ENCODE peak calls at places on chromosomes 4 and X, in four cellular contexts. C, N, Q and L are unnamed samples.

GRCh38 chr4:7398104-7398423 is 36.7 kb downstream of the PSAPL1 start:
- DNase-seq in Q (peak), C (peak), N (no peak), L (peak)

GRCh38 chrX:150774798-150775568 is 81.8 kb downstream of the MTMR1 start:
- DNase-seq in C (no peak), N (no peak), Q (no peak), L (no peak)

GRCh38 chrX:77436271-77436670 is 10.9 kb upstream of the FGF16 start:
- DNase-seq in Q (no peak), N (no peak), C (no peak), L (no peak)

GRCh38 chrX:153635388-153635787 is 11.6 kb upstream of the DUSP9 start:
- DNase-seq in Q (no peak), C (peak), N (peak), L (no peak)

GRCh38 chr4:146381263-146381872 is 140.4 kb downstream of the SLC10A7 start:
- DNase-seq in N (no peak), C (no peak), Q (no peak), L (no peak)

GRCh38 chrX:1392376-1393130 is 640 bp upstream of the SLC25A6 start:
- DNase-seq in N (peak), C (no peak), Q (peak), L (peak)

GRCh38 chr4:3299538-3300197 is 6.8 kb downstream of the RGS12 start:
- DNase-seq in C (no peak), Q (no peak), N (no peak), L (no peak)

GRCh38 chr4:152255437-152255836 is 280.5 kb downstream of the FBXW7 start:
- DNase-seq in Q (peak), N (no peak), C (no peak), L (peak)

GRCh38 chr4:54232151-54232688 is 3.1 kb downstream of the PDGFRA start:
- DNase-seq in N (no peak), Q (peak), C (peak), L (no peak)

GRCh38 chr4:139167774-139168444 is 9.1 kb downstream of the ELF2 start:
- DNase-seq in C (no peak), N (no peak), Q (peak), L (no peak)

GRCh38 chrX:95063554-95063953 is 1389.5 kb downstream of the FAM133A start:
- DNase-seq in N (no peak), C (no peak), Q (no peak), L (no peak)

GRCh38 chrX:136639506-136640176 is 8.3 kb upstream of the CD40LG start:
- DNase-seq in Q (peak), N (no peak), C (no peak), L (no peak)

GRCh38 chr4:11223261-11223660 is 205.4 kb downstream of the HS3ST1 start:
- DNase-seq in Q (no peak), C (no peak), N (no peak), L (no peak)

GRCh38 chrX:124863303-124863702 is 456.4 kb upstream of the TEX13C start:
- DNase-seq in C (no peak), Q (no peak), N (no peak), L (no peak)

GRCh38 chrX:56738670-56739069 is 9.6 kb downstream of the NBDY start:
- DNase-seq in C (no peak), N (no peak), Q (no peak), L (no peak)

GRCh38 chr4:1813915-1814314 is 20.8 kb downstream of the FGFR3 start:
- DNase-seq in C (no peak), N (no peak), Q (no peak), L (no peak)

GRCh38 chr4:163395055-163395454 is 51.4 kb downstream of the NPY5R start:
- DNase-seq in Q (no peak), N (no peak), C (no peak), L (no peak)

GRCh38 chrX:103092942-103093341 is at the start of gene NXF3:
- DNase-seq in C (no peak), N (no peak), Q (no peak), L (no peak)

GRCh38 chrX:47187106-47187677 is 6.4 kb upstream of the UBA1 start:
- DNase-seq in Q (no peak), C (no peak), N (no peak), L (no peak)

GRCh38 chrX:45668686-45669443 is 468.2 kb upstream of the DIPK2B start:
- DNase-seq in Q (peak), N (no peak), C (no peak), L (no peak)

GRCh38 chr4:105871997-105872396 is 23.3 kb upstream of the NPNT start:
- DNase-seq in C (no peak), Q (no peak), N (no peak), L (no peak)

DNA sequence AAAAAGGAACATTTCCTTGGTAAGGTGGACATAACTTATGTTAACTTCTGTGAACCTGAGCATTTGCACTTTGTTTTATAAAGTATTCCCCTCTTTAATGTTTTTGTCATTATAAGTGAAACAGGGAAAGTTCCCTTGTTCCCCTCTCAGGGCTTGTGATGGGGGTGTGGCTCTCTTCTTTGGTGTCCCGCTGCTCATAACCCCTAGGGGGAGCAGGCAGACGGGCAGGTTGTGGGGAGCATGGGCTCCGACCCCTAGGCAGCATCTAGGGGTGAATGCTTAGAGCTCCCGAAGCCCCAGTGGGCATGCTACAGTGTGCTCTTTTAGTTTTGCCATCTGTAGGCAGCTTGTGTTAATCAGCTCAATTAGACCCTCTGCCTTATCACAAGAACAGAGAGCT is 200.4 kb downstream of the DACH2 start:
- DNase-seq in C (no peak), Q (no peak), N (no peak), L (no peak)
- TF ChIP-seq CTCF in C (no peak), Q (no peak), N (no peak), L (no peak)

DNA sequence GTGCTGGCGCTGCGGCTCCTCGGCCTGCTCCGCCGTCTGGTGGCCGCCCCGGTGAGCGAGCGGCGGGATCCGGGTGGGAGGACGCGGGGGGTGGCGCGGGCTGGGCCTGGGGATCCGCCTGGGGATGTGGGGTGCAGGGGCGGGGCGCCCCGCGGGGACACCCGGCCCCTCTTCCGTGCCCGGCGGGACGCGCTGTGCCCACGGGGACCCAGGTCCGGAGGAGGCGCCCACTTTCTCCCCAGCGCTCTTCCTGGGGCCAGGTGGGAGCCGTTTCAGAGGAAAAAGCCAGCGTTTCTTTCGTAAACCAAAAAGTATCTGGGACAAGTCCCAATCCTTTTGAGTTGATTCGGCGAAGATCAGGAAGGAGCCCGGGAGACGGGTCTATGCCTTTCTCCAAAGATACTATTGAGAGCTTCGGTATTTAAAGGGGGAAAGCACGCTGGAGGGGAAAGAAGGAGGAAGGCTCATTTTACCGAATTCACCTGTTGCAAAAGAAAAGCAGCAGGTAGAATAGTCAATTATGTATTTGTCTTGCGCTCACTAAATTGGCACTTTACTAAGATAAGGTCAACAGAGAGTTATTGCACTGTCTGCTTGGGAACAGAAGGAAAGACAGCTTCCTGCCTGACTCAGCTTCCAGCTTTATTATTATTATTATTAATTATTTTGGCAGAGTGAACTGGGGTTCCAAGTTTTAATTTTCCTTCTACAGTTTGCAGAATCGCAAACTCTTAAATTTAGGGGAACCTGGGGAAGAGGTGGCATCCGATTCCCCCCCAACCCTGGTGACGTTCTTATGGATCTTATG is 81.5 kb upstream of the CD99 start:
- DNase-seq in Q (no peak), C (no peak), N (no peak), L (no peak)
- TF ChIP-seq CTCF in Q (no peak), C (no peak), N (no peak), L (peak)

GRCh38 chr4:17867259-17867658 is 56.5 kb downstream of the NCAPG start:
- DNase-seq in Q (no peak), N (no peak), C (no peak), L (no peak)
- TF ChIP-seq CTCF in Q (no peak), N (no peak), C (no peak), L (no peak)

GRCh38 chrX:129760981-129761380 is 18.8 kb upstream of the SASH3 start:
- DNase-seq in N (no peak), Q (no peak), C (no peak), L (no peak)

GRCh38 chrX:129759576-129760061 is 20.1 kb upstream of the SASH3 start:
- DNase-seq in N (no peak), Q (peak), C (no peak), L (peak)

GRCh38 chrX:129760155-129760554 is 19.6 kb upstream of the SASH3 start:
- DNase-seq in N (no peak), Q (no peak), C (no peak), L (no peak)

GRCh38 chrX:129754266-129755024 is 15.7 kb downstream of the XPNPEP2 start:
- DNase-seq in Q (no peak), N (no peak), C (no peak), L (no peak)

GRCh38 chrX:129755779-129756650 is 17.2 kb downstream of the XPNPEP2 start:
- DNase-seq in Q (no peak), C (no peak), N (no peak), L (no peak)
- TF ChIP-seq CTCF in Q (no peak), C (no peak), N (no peak), L (no peak)

DNA sequence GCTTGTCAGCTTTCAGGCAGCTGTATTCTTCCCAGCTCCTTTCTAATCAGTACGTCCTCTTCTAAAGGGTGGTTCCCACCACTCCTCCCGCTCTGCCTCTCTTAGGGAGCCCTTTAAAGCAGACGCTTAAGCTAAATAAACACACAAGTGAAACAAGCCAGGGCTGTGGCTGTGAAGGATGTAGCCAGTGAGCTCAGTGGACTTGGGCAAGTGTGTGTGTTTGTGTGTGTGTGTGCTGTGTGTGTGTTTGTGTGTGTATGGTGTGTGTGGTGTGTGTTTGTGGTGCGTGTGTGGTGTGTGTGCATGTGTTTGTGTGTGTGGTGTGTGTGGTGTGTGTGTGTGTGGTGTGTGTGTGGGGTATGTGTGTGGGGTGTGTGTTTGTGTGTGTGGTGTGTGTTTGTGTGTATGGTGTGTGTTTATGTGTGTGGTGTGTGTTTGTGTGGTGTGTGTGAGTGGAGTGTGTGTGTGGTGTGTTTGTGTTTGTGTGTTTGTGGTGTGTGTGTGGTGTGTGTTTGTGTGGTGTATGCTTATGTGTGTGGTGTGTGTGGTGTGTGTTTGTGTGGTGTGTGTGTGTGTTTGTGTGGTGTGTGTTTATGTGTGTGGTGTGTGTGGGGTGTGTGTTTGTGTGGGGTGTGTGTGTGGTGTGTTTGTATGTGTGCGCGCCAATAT is 283.3 kb downstream of the PTTG2 start:
- DNase-seq in Q (no peak), C (no peak), N (no peak), L (no peak)
- TF ChIP-seq CTCF in Q (no peak), C (no peak), N (no peak), L (no peak)